ENCODE peak calls at places on chromosomes 12 and 14, in four cellular contexts. One of them, this sample, is unnamed.

GRCh38 chr12:57890191-57891120 is 43.9 kb upstream of the CTDSP2 start:
- DNase-seq in lung: no peak
- DNase-seq in astrocyte: peak
- DNase-seq in stomach: no peak
- DNase-seq in this sample: no peak

GRCh38 chr14:22513066-22513812 is 75.8 kb downstream of the DAD1 start:
- DNase-seq in stomach: no peak
- DNase-seq in lung: no peak
- DNase-seq in astrocyte: no peak
- DNase-seq in this sample: no peak

GRCh38 chr14:58749066-58749669 is 111.4 kb downstream of the DACT1 start:
- DNase-seq in astrocyte: peak
- DNase-seq in stomach: peak
- DNase-seq in lung: no peak
- DNase-seq in this sample: no peak

GRCh38 chr14:81408595-81408994 is 8.5 kb upstream of the STON2 start:
- DNase-seq in astrocyte: no peak
- DNase-seq in lung: no peak
- DNase-seq in stomach: no peak
- DNase-seq in this sample: no peak

GRCh38 chr14:21267431-21267845 is 1.8 kb downstream of the HNRNPC start:
- DNase-seq in astrocyte: no peak
- DNase-seq in lung: no peak
- DNase-seq in stomach: no peak
- DNase-seq in this sample: no peak

GRCh38 chr12:119178544-119179334 is at the start of gene HSPB8:
- DNase-seq in stomach: peak
- DNase-seq in astrocyte: peak
- DNase-seq in lung: peak
- DNase-seq in this sample: peak

GRCh38 chr14:54920052-54920451 is 17.4 kb upstream of the GCH1 start:
- DNase-seq in astrocyte: no peak
- DNase-seq in stomach: no peak
- DNase-seq in lung: no peak
- DNase-seq in this sample: no peak

GRCh38 chr14:23245282-23245681 is 7.5 kb downstream of the RNF212B start:
- DNase-seq in astrocyte: no peak
- DNase-seq in stomach: no peak
- DNase-seq in lung: no peak
- DNase-seq in this sample: no peak

GRCh38 chr12:53051058-53051880 is 1.4 kb downstream of the TNS2 start:
- DNase-seq in lung: peak
- DNase-seq in astrocyte: no peak
- DNase-seq in stomach: peak
- DNase-seq in this sample: peak

GRCh38 chr14:30402846-30403245 is 156.1 kb upstream of the G2E3 start:
- DNase-seq in astrocyte: no peak
- DNase-seq in stomach: no peak
- DNase-seq in lung: no peak
- DNase-seq in this sample: no peak
- H3K27ac ChIP-seq in astrocyte: no peak
- H3K27ac ChIP-seq in stomach: no peak
- H3K27ac ChIP-seq in lung: no peak
- H3K27ac ChIP-seq in this sample: no peak

GRCh38 chr12:132238487-132239248 is 90.7 kb downstream of the GALNT9 start:
- DNase-seq in lung: no peak
- DNase-seq in astrocyte: no peak
- DNase-seq in stomach: no peak
- DNase-seq in this sample: peak

GRCh38 chr12:132236129-132236929 is 92.1 kb downstream of the NOC4L start:
- DNase-seq in lung: no peak
- DNase-seq in astrocyte: no peak
- DNase-seq in stomach: no peak
- DNase-seq in this sample: peak

GRCh38 chr12:132239392-132239791 is 90.0 kb downstream of the GALNT9 start:
- DNase-seq in lung: no peak
- DNase-seq in stomach: no peak
- DNase-seq in astrocyte: no peak
- DNase-seq in this sample: no peak

GRCh38 chr12:132236930-132237771 is 92.2 kb downstream of the GALNT9 start:
- DNase-seq in lung: no peak
- DNase-seq in astrocyte: no peak
- DNase-seq in stomach: no peak
- DNase-seq in this sample: peak

DNA sequence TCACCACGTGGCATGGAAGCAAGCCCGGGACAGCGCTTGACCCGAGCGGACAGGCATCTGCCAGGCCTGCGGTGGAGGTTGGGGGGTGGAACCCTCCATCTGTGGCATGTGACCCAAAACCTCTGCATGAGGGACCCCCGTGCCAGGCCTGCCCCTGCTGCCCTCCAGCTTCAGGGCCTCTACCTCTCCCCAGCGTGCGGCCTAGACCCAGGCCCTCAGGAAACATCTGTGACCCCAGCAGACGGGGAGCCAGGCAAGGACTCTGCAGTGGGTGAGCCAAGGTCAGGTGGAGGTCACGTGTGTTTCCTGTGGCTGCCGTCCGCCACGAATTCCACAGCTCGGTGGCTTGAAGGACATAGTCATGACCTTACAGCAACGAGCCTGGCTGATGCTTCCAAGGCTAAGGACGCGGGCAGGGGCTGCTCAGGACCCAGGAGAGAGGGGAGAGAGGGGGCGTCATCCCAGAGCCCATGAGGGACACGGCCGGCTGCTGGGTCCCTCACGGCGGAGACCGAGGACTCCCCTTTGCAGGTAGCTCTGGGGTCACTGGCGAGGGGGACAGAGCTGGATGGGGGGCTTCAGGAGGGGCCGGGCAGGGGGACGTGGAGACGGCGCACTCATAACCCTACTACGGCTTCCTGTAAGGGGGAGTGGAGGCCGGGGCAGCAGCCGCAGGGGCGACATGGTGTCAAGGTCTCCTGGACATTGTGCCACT is 91.5 kb downstream of the GALNT9 start:
- DNase-seq in lung: no peak
- DNase-seq in stomach: no peak
- DNase-seq in astrocyte: no peak
- DNase-seq in this sample: peak
- H3K4me3 ChIP-seq in lung: no peak
- H3K4me3 ChIP-seq in stomach: no peak
- H3K4me3 ChIP-seq in astrocyte: no peak
- H3K4me3 ChIP-seq in this sample: no peak

DNA sequence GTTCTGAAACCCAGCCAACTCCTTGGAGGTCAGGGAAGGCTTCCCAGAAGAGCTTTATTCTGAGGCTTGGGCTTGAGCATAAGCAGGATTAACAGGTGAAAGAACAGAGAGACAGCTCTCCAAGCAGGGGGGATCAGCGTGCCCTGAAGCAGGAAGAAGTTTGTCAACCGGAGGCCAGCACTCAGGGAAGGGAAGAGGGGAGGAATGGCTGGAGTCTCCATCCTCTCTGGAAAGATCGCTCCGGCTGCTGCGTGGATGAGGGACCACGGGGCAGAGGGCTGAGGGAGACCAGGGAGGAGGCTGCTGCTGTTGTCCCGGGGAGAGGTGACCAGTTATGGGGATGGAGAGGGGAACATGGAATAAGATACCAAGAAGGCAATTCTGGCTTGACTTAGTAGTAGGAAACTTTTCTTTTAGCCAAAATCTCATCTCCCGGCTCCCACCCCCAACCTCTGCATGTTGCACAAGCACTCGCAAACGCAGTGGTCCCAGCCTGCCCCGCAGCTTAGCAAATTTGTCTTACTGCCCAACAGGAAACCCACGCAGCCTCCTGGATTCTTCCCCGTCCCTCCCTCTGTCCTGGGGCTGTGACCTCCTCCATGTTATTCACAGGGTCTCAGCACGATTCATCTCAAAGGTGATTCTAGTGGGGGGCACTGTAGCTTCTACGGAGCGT is 1.2 kb upstream of the SSH1 start:
- DNase-seq in lung: no peak
- DNase-seq in astrocyte: no peak
- DNase-seq in stomach: no peak
- DNase-seq in this sample: no peak
- TF ChIP-seq CTCF in lung: no peak
- TF ChIP-seq CTCF in astrocyte: no peak
- TF ChIP-seq CTCF in stomach: no peak
- TF ChIP-seq CTCF in this sample: no peak

GRCh38 chr12:68176252-68176651 is 16.7 kb upstream of the IFNG start:
- DNase-seq in stomach: no peak
- DNase-seq in astrocyte: no peak
- DNase-seq in lung: no peak
- DNase-seq in this sample: no peak
- H3K27ac ChIP-seq in stomach: no peak
- H3K27ac ChIP-seq in astrocyte: no peak
- H3K27ac ChIP-seq in lung: no peak
- H3K27ac ChIP-seq in this sample: no peak

GRCh38 chr12:47779943-47780504 is 7.0 kb downstream of the SLC48A1 start:
- DNase-seq in stomach: no peak
- DNase-seq in lung: no peak
- DNase-seq in astrocyte: no peak
- DNase-seq in this sample: peak
- H3K4me3 ChIP-seq in stomach: no peak
- H3K4me3 ChIP-seq in lung: no peak
- H3K4me3 ChIP-seq in astrocyte: no peak
- H3K4me3 ChIP-seq in this sample: no peak

GRCh38 chr12:131775904-131776889 is 52.0 kb upstream of the MMP17 start:
- DNase-seq in stomach: no peak
- DNase-seq in lung: no peak
- DNase-seq in astrocyte: no peak
- DNase-seq in this sample: no peak
- TF ChIP-seq CTCF in stomach: no peak
- TF ChIP-seq CTCF in lung: no peak
- TF ChIP-seq CTCF in astrocyte: no peak
- TF ChIP-seq CTCF in this sample: no peak

This sample was measured in kidney.